ENCODE peak calls at places on chromosomes 1 and 21, in nine cellular contexts. One of them, this sample, is unnamed.

GRCh38 chr1:117271959-117272358 is 61.2 kb upstream of the VTCN1 start:
- DNase-seq in aorta: no peak
- DNase-seq in mesendoderm: peak; percentile 91
- DNase-seq in HCT116: no peak
- DNase-seq in upper lobe of right lung: no peak
- DNase-seq in CD8-positive, alpha-beta T cell: no peak
- DNase-seq in adipocyte: no peak
- DNase-seq in transverse colon: no peak
- DNase-seq in SJSA1: no peak
- DNase-seq in this sample: no peak

GRCh38 chr1:159800177-159800935 is 1.8 kb upstream of the FCRL6 start:
- DNase-seq in mesendoderm: no peak
- DNase-seq in SJSA1: no peak
- DNase-seq in CD8-positive, alpha-beta T cell: peak; percentile 29
- DNase-seq in upper lobe of right lung: no peak
- DNase-seq in aorta: no peak
- DNase-seq in HCT116: no peak
- DNase-seq in adipocyte: no peak
- DNase-seq in transverse colon: no peak
- DNase-seq in this sample: no peak

GRCh38 chr1:55378582-55378981 is 163.4 kb upstream of the USP24 start:
- DNase-seq in aorta: peak; percentile 83
- DNase-seq in adipocyte: peak; percentile 40
- DNase-seq in HCT116: peak; percentile 38
- DNase-seq in upper lobe of right lung: peak; percentile 65
- DNase-seq in transverse colon: peak; percentile 23
- DNase-seq in CD8-positive, alpha-beta T cell: no peak
- DNase-seq in mesendoderm: peak; percentile 68
- DNase-seq in SJSA1: no peak
- DNase-seq in this sample: no peak

GRCh38 chr1:236159704-236160539 is 17.6 kb downstream of the GPR137B start:
- DNase-seq in SJSA1: no peak
- DNase-seq in adipocyte: no peak
- DNase-seq in aorta: no peak
- DNase-seq in CD8-positive, alpha-beta T cell: no peak
- DNase-seq in upper lobe of right lung: peak; percentile 29
- DNase-seq in HCT116: no peak
- DNase-seq in mesendoderm: no peak
- DNase-seq in transverse colon: peak; percentile 43
- DNase-seq in this sample: no peak

GRCh38 chr1:65904681-65905083 is 112.0 kb downstream of the PDE4B start:
- DNase-seq in mesendoderm: peak; percentile 80
- DNase-seq in aorta: no peak
- DNase-seq in upper lobe of right lung: no peak
- DNase-seq in transverse colon: no peak
- DNase-seq in adipocyte: peak; percentile 41
- DNase-seq in SJSA1: no peak
- DNase-seq in CD8-positive, alpha-beta T cell: no peak
- DNase-seq in HCT116: no peak
- DNase-seq in this sample: no peak

GRCh38 chr1:214473392-214473791 is 78.0 kb downstream of the PTPN14 start:
- DNase-seq in CD8-positive, alpha-beta T cell: no peak
- DNase-seq in adipocyte: peak; percentile 93
- DNase-seq in HCT116: no peak
- DNase-seq in transverse colon: no peak
- DNase-seq in upper lobe of right lung: no peak
- DNase-seq in aorta: no peak
- DNase-seq in mesendoderm: peak; percentile 85
- DNase-seq in SJSA1: no peak
- DNase-seq in this sample: no peak

GRCh38 chr1:176858421-176858916 is 306.0 kb downstream of the ASTN1 start:
- DNase-seq in upper lobe of right lung: no peak
- DNase-seq in adipocyte: no peak
- DNase-seq in HCT116: no peak
- DNase-seq in CD8-positive, alpha-beta T cell: no peak
- DNase-seq in mesendoderm: no peak
- DNase-seq in SJSA1: no peak
- DNase-seq in transverse colon: no peak
- DNase-seq in aorta: no peak
- DNase-seq in this sample: no peak

GRCh38 chr1:186440584-186440983 is 20.3 kb downstream of the PDC start:
- DNase-seq in aorta: no peak
- DNase-seq in CD8-positive, alpha-beta T cell: no peak
- DNase-seq in SJSA1: no peak
- DNase-seq in upper lobe of right lung: no peak
- DNase-seq in transverse colon: no peak
- DNase-seq in HCT116: no peak
- DNase-seq in mesendoderm: peak; percentile 20
- DNase-seq in adipocyte: no peak
- DNase-seq in this sample: no peak

GRCh38 chr21:36699026-36699545 is at the start of gene SIM2:
- DNase-seq in SJSA1: no peak
- DNase-seq in upper lobe of right lung: peak; percentile 64
- DNase-seq in HCT116: peak; percentile 46
- DNase-seq in CD8-positive, alpha-beta T cell: no peak
- DNase-seq in adipocyte: peak; percentile 28
- DNase-seq in transverse colon: no peak
- DNase-seq in aorta: no peak
- DNase-seq in mesendoderm: peak; percentile 63
- DNase-seq in this sample: no peak

GRCh38 chr1:80064524-80064923 is 1058.0 kb upstream of the ADGRL4 start:
- DNase-seq in aorta: no peak
- DNase-seq in HCT116: no peak
- DNase-seq in SJSA1: no peak
- DNase-seq in CD8-positive, alpha-beta T cell: no peak
- DNase-seq in adipocyte: no peak
- DNase-seq in mesendoderm: no peak
- DNase-seq in transverse colon: no peak
- DNase-seq in upper lobe of right lung: no peak
- DNase-seq in this sample: no peak

DNA sequence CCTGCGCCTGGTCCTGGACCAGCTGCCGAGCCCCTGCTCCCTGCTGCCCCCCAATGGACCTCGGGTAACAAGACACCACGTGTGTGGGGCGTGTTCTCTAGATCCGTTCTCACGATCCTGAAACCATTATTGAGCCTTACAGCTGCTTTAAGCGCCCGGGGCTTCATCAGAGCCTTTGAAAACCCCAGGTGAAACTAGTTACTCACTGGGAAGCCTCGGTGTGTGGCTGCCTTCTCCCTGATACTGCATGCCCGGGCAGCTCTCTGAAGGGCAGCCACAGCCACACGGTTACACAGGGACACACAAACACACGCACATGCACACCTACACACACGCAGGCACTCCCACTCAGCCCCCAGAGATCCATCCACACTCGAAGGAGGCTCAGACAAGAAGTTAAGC is 5.3 kb downstream of the HES2 start:
- DNase-seq in aorta: no peak
- DNase-seq in adipocyte: peak; percentile 66
- DNase-seq in HCT116: peak; percentile 59
- DNase-seq in mesendoderm: peak; percentile 79
- DNase-seq in CD8-positive, alpha-beta T cell: no peak
- DNase-seq in upper lobe of right lung: no peak
- DNase-seq in transverse colon: peak; percentile 56
- DNase-seq in SJSA1: peak; percentile 63
- DNase-seq in this sample: no peak
- H3K4me3 ChIP-seq in aorta: no peak overlapping the region
- H3K4me3 ChIP-seq in adipocyte: no peak overlapping the region
- H3K4me3 ChIP-seq in HCT116: peak overlapping the region; percentile 54
- H3K4me3 ChIP-seq in mesendoderm: no peak overlapping the region
- H3K4me3 ChIP-seq in CD8-positive, alpha-beta T cell: no peak overlapping the region
- H3K4me3 ChIP-seq in upper lobe of right lung: no peak overlapping the region
- H3K4me3 ChIP-seq in transverse colon: no peak overlapping the region
- H3K4me3 ChIP-seq in SJSA1: no peak overlapping the region
- H3K4me3 ChIP-seq in this sample: no peak overlapping the region

GRCh38 chr1:230235876-230236275 is 168.8 kb downstream of the GALNT2 start:
- DNase-seq in CD8-positive, alpha-beta T cell: no peak
- DNase-seq in upper lobe of right lung: no peak
- DNase-seq in adipocyte: no peak
- DNase-seq in HCT116: no peak
- DNase-seq in aorta: no peak
- DNase-seq in SJSA1: no peak
- DNase-seq in mesendoderm: no peak
- DNase-seq in transverse colon: no peak
- DNase-seq in this sample: no peak

GRCh38 chr1:230237805-230238204 is 170.8 kb downstream of the GALNT2 start:
- DNase-seq in aorta: no peak
- DNase-seq in SJSA1: no peak
- DNase-seq in CD8-positive, alpha-beta T cell: no peak
- DNase-seq in upper lobe of right lung: no peak
- DNase-seq in HCT116: no peak
- DNase-seq in transverse colon: no peak
- DNase-seq in adipocyte: no peak
- DNase-seq in mesendoderm: no peak
- DNase-seq in this sample: no peak

GRCh38 chr1:230236951-230237350 is 169.9 kb downstream of the GALNT2 start:
- DNase-seq in HCT116: no peak
- DNase-seq in adipocyte: peak; percentile 28
- DNase-seq in mesendoderm: peak; percentile 23
- DNase-seq in transverse colon: no peak
- DNase-seq in CD8-positive, alpha-beta T cell: no peak
- DNase-seq in upper lobe of right lung: no peak
- DNase-seq in SJSA1: no peak
- DNase-seq in aorta: no peak
- DNase-seq in this sample: no peak

GRCh38 chr1:230233786-230234185 is 166.7 kb downstream of the GALNT2 start:
- DNase-seq in HCT116: no peak
- DNase-seq in adipocyte: no peak
- DNase-seq in upper lobe of right lung: no peak
- DNase-seq in mesendoderm: no peak
- DNase-seq in transverse colon: no peak
- DNase-seq in CD8-positive, alpha-beta T cell: no peak
- DNase-seq in SJSA1: no peak
- DNase-seq in aorta: no peak
- DNase-seq in this sample: no peak

GRCh38 chr1:230236301-230236700 is 169.3 kb downstream of the GALNT2 start:
- DNase-seq in transverse colon: no peak
- DNase-seq in upper lobe of right lung: no peak
- DNase-seq in adipocyte: no peak
- DNase-seq in CD8-positive, alpha-beta T cell: no peak
- DNase-seq in SJSA1: no peak
- DNase-seq in HCT116: no peak
- DNase-seq in aorta: no peak
- DNase-seq in mesendoderm: peak; percentile 69
- DNase-seq in this sample: no peak
- H3K27me3 ChIP-seq in transverse colon: no peaks in the 10 kb centered on the region
- H3K27me3 ChIP-seq in upper lobe of right lung: no peaks in the 10 kb centered on the region
- H3K27me3 ChIP-seq in adipocyte: no peaks in the 10 kb centered on the region
- H3K27me3 ChIP-seq in CD8-positive, alpha-beta T cell: no peaks in the 10 kb centered on the region
- H3K27me3 ChIP-seq in SJSA1: no peaks in the 10 kb centered on the region
- H3K27me3 ChIP-seq in HCT116: no peaks in the 10 kb centered on the region
- H3K27me3 ChIP-seq in aorta: no peaks in the 10 kb centered on the region
- H3K27me3 ChIP-seq in mesendoderm: no peaks in the 10 kb centered on the region
- H3K27me3 ChIP-seq in this sample: no peaks in the 10 kb centered on the region

DNA sequence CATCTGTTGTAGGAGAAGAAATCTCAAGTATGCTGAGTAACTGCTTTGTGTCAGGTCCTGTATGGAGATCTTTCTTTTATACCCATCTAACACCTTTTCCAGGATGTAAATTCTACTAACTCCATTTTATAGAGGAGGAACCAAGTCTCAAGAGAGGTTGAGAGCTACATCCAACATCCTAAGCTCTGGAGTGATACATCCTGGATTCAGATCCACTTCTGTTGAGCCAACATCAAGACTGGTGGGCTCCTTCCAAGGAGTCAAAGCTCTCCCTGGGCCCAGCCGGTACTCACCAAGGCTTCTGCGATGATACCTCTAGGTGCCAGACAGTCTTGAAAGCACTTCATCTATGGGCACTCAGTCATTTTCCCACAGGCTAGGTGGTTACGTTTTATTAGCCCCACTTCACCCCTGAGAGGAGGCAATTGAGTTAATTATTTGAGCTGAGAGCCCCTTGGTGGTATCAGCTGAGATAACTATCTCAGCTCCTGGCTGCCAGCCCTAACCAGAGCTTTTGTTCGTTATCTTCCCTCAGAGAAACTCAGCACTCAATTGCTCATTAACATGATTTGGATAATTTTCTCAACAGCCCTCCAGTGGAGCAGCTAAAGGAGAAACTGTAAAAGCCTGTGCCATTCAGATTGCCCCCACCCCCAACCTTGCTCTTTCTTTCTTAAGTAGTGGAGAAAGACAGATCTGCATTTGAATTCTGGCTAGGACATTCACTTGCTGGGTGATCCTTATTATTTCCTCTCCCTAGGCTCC is 219.0 kb upstream of the FGGY start:
- DNase-seq in transverse colon: no peak
- DNase-seq in upper lobe of right lung: no peak
- DNase-seq in aorta: no peak
- DNase-seq in SJSA1: no peak
- DNase-seq in CD8-positive, alpha-beta T cell: no peak
- DNase-seq in adipocyte: no peak
- DNase-seq in mesendoderm: peak; percentile 94
- DNase-seq in HCT116: no peak
- DNase-seq in this sample: no peak
- H3K4me1 ChIP-seq in transverse colon: no peaks in the 10 kb centered on the region
- H3K4me1 ChIP-seq in upper lobe of right lung: peaks cover 4% of the 10 kb centered on the region
- H3K4me1 ChIP-seq in aorta: no peaks in the 10 kb centered on the region
- H3K4me1 ChIP-seq in SJSA1: no peaks in the 10 kb centered on the region
- H3K4me1 ChIP-seq in CD8-positive, alpha-beta T cell: no peaks in the 10 kb centered on the region
- H3K4me1 ChIP-seq in adipocyte: peaks cover 28% of the 10 kb centered on the region
- H3K4me1 ChIP-seq in mesendoderm: peaks cover 28% of the 10 kb centered on the region
- H3K4me1 ChIP-seq in HCT116: no peaks in the 10 kb centered on the region
- H3K4me1 ChIP-seq in this sample: no peaks in the 10 kb centered on the region

DNA sequence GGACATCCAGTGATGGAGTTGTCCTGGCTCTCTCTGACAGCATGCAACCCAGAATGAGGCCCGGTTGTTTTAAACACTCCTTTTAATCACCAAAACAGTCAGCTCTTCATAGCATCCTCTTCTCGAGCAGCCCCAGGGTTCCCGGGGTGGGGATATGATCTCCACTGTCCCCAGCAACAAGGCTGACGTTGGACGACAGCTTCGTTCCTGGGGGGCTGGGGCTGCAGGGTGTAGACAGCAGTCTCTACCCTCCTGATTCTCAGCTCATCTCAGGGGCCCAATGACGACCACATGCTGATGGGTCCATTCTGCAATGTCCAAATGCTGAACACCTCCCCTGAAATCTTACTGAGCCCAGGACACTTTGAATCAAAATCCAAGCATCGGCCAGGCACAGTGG is 27.0 kb downstream of the TRIM11 start:
- DNase-seq in aorta: peak; percentile 62
- DNase-seq in adipocyte: no peak
- DNase-seq in mesendoderm: no peak
- DNase-seq in CD8-positive, alpha-beta T cell: no peak
- DNase-seq in HCT116: no peak
- DNase-seq in transverse colon: no peak
- DNase-seq in SJSA1: no peak
- DNase-seq in upper lobe of right lung: peak; percentile 46
- DNase-seq in this sample: no peak
- H3K4me3 ChIP-seq in aorta: no peak overlapping the region
- H3K4me3 ChIP-seq in adipocyte: peak overlapping the region; percentile 79
- H3K4me3 ChIP-seq in mesendoderm: no peak overlapping the region
- H3K4me3 ChIP-seq in CD8-positive, alpha-beta T cell: no peak overlapping the region
- H3K4me3 ChIP-seq in HCT116: no peak overlapping the region
- H3K4me3 ChIP-seq in transverse colon: no peak overlapping the region
- H3K4me3 ChIP-seq in SJSA1: no peak overlapping the region
- H3K4me3 ChIP-seq in upper lobe of right lung: no peak overlapping the region
- H3K4me3 ChIP-seq in this sample: no peak overlapping the region

This sample was measured in effector memory CD4-positive, alpha-beta T cell.